ENCODE peak calls at places on chromosomes 7 and 10, in nine cellular contexts. O is AG09309, M is sigmoid colon, B is astrocyte, Z is WERI-Rb-1, I is psoas muscle, F is colonic mucosa, T is brain microvascular endothelial cell, G is cardiac fibroblast. U is an unnamed sample.

GRCh38 chr7:131618391-131618790 is 62.0 kb upstream of the PODXL start:
- DNase-seq in O (no peak), M (no peak), B (no peak), Z (no peak), I (no peak), F (no peak), T (no peak), G (no peak), U (no peak)

GRCh38 chr7:87507446-87507845 is 32.0 kb upstream of the ABCB4 start:
- DNase-seq in O (no peak), M (no peak), B (no peak), Z (peak), I (no peak), F (no peak), T (no peak), G (no peak), U (peak)

GRCh38 chr10:86291616-86292340 is 74.8 kb downstream of the GRID1 start:
- DNase-seq in O (no peak), M (peak), B (no peak), Z (peak), I (no peak), F (peak), T (no peak), G (no peak), U (no peak)

GRCh38 chr10:83725567-83725966 is 413.7 kb upstream of the GHITM start:
- DNase-seq in O (no peak), M (no peak), B (no peak), Z (no peak), I (no peak), F (no peak), T (no peak), G (no peak), U (no peak)

GRCh38 chr7:47807126-47807525 is 141.1 kb downstream of the PKD1L1 start:
- DNase-seq in O (no peak), M (no peak), B (no peak), Z (no peak), I (no peak), F (no peak), T (no peak), G (no peak), U (no peak)

GRCh38 chr7:129550673-129551360 is 48.5 kb downstream of the SMKR1 start:
- DNase-seq in O (peak), M (no peak), B (no peak), Z (no peak), I (no peak), F (no peak), T (no peak), G (no peak), U (peak)

GRCh38 chr10:80132299-80133139 is at the start of gene PLAC9:
- DNase-seq in O (no peak), M (peak), B (no peak), Z (no peak), I (peak), F (no peak), T (no peak), G (peak), U (peak)

GRCh38 chr10:26217396-26218105 is 977 bp downstream of the GAD2 start:
- DNase-seq in O (no peak), M (no peak), B (no peak), Z (no peak), I (no peak), F (no peak), T (no peak), G (no peak), U (no peak)

GRCh38 chr10:128009357-128009756 is 102.5 kb downstream of the PTPRE start:
- DNase-seq in O (no peak), M (peak), B (no peak), Z (no peak), I (no peak), F (no peak), T (no peak), G (no peak), U (no peak)

GRCh38 chr10:89392974-89393373 is 551 bp downstream of the IFIT1 start:
- DNase-seq in O (peak), M (peak), B (peak), Z (no peak), I (no peak), F (peak), T (peak), G (peak), U (peak)

GRCh38 chr10:93873427-93874115 is 20.2 kb upstream of the SLC35G1 start:
- DNase-seq in O (peak), M (no peak), B (peak), Z (no peak), I (no peak), F (no peak), T (peak), G (peak), U (peak)

GRCh38 chr7:136976504-136977251 is 108.2 kb downstream of the CHRM2 start:
- DNase-seq in O (no peak), M (no peak), B (no peak), Z (no peak), I (no peak), F (no peak), T (no peak), G (no peak), U (peak)

GRCh38 chr7:73964786-73965185 is 63.2 kb upstream of the ELN start:
- DNase-seq in O (no peak), M (no peak), B (no peak), Z (no peak), I (no peak), F (no peak), T (no peak), G (no peak), U (no peak)

GRCh38 chr10:122348512-122348911 is 26.0 kb upstream of the PLEKHA1 start:
- DNase-seq in O (no peak), M (no peak), B (peak), Z (peak), I (no peak), F (no peak), T (no peak), G (no peak), U (no peak)

GRCh38 chr7:70520604-70521003 is 611.3 kb upstream of the GALNT17 start:
- DNase-seq in O (no peak), M (no peak), B (peak), Z (no peak), I (no peak), F (no peak), T (peak), G (no peak), U (no peak)

GRCh38 chr10:108112218-108112617 is 947.7 kb upstream of the SORCS1 start:
- DNase-seq in O (no peak), M (no peak), B (no peak), Z (no peak), I (no peak), F (no peak), T (no peak), G (peak), U (no peak)

GRCh38 chr7:45897042-45897690 is 8.9 kb downstream of the IGFBP1 start:
- DNase-seq in O (peak), M (no peak), B (peak), Z (no peak), I (no peak), F (no peak), T (peak), G (peak), U (peak)

GRCh38 chr7:24825931-24826661 is 68.8 kb upstream of the GSDME start:
- DNase-seq in O (no peak), M (no peak), B (peak), Z (no peak), I (no peak), F (peak), T (peak), G (peak), U (no peak)

GRCh38 chr10:94706089-94706488 is 22.6 kb downstream of the CYP2C18 start:
- DNase-seq in O (no peak), M (no peak), B (no peak), Z (no peak), I (no peak), F (no peak), T (no peak), G (no peak), U (no peak)

GRCh38 chr7:47330561-47331178 is 251.2 kb downstream of the TNS3 start:
- DNase-seq in O (no peak), M (no peak), B (no peak), Z (no peak), I (no peak), F (no peak), T (no peak), G (no peak), U (no peak)

GRCh38 chr10:110914411-110914810 is 4.6 kb downstream of the BBIP1 start:
- DNase-seq in O (no peak), M (no peak), B (peak), Z (no peak), I (no peak), F (no peak), T (no peak), G (no peak), U (peak)

GRCh38 chr7:111900283-111900682 is 305.9 kb downstream of the DOCK4 start:
- DNase-seq in O (no peak), M (no peak), B (no peak), Z (no peak), I (no peak), F (no peak), T (no peak), G (no peak), U (no peak)

GRCh38 chr7:116271980-116272886 is 61.9 kb downstream of the TES start:
- DNase-seq in O (peak), M (peak), B (peak), Z (no peak), I (peak), F (peak), T (peak), G (peak), U (peak)

DNA sequence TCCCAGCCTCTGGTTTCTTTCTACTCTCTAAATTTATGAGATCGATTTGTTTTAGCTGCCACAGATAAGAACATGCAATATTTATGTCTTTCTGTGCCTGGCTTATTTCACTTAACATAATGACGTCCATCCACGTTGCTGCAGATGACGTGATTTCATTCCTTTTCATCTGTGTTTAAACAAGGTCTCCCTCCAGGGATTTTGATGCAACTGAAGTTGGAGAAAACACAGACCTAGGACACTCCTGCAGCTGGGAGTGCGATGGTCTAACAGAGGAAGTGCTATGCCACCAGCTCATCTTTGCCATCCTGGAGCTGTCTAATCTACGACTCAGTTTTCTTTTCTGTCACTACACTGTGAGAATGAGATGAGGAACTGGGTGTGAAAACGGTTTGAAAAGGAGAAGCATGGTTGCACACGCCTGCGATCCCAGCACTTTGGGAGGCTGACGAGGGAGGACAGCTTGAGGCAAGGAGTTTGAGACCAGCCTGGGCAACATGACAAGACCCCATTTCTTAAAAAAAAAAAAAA is 1.5 kb upstream of the KCTD7 start:
- DNase-seq in O (no peak), M (peak), B (no peak), Z (no peak), I (no peak), F (no peak), T (no peak), G (peak), U (no peak)
- H3K4me3 ChIP-seq in O (no peak), M (peak), B (no peak), Z (no peak), I (peak), F (no peak), T (no peak), G (no peak), U (no peak)

GRCh38 chr7:55173671-55174070 is 154.9 kb downstream of the EGFR start:
- DNase-seq in O (no peak), M (no peak), B (no peak), Z (no peak), I (peak), F (no peak), T (no peak), G (no peak), U (no peak)
- TF ChIP-seq CTCF in O (no peak), M (no peak), B (no peak), Z (peak), I (no peak), F (no peak), T (peak), G (no peak), U (no peak)

GRCh38 chr10:96046546-96046945 is 3.2 kb downstream of the CCNJ start:
- DNase-seq in O (no peak), M (no peak), B (no peak), Z (no peak), I (no peak), F (no peak), T (no peak), G (no peak), U (no peak)

GRCh38 chr10:96043157-96043894 is at the start of gene CCNJ:
- DNase-seq in O (peak), M (peak), B (peak), Z (peak), I (peak), F (peak), T (peak), G (peak), U (peak)

GRCh38 chr10:96043895-96044580 is 655 bp downstream of the CCNJ start:
- DNase-seq in O (no peak), M (peak), B (peak), Z (peak), I (peak), F (peak), T (peak), G (peak), U (peak)

GRCh38 chr10:96047004-96047649 is 3.7 kb downstream of the CCNJ start:
- DNase-seq in O (no peak), M (no peak), B (no peak), Z (no peak), I (no peak), F (no peak), T (no peak), G (peak), U (no peak)

GRCh38 chr10:96044686-96045085 is 1.3 kb downstream of the CCNJ start:
- DNase-seq in O (peak), M (no peak), B (peak), Z (no peak), I (no peak), F (peak), T (peak), G (peak), U (peak)
- H3K4me3 ChIP-seq in O (peak), M (peak), B (peak), Z (peak), I (peak), F (peak), T (peak), G (peak), U (peak)

GRCh38 chr10:75910032-75910431 is 478.6 kb downstream of the LRMDA start:
- DNase-seq in O (peak), M (no peak), B (peak), Z (no peak), I (no peak), F (no peak), T (peak), G (peak), U (peak)
- TF ChIP-seq CTCF in O (peak), M (peak), B (peak), Z (peak), I (peak), F (peak), T (peak), G (peak), U (peak)

DNA sequence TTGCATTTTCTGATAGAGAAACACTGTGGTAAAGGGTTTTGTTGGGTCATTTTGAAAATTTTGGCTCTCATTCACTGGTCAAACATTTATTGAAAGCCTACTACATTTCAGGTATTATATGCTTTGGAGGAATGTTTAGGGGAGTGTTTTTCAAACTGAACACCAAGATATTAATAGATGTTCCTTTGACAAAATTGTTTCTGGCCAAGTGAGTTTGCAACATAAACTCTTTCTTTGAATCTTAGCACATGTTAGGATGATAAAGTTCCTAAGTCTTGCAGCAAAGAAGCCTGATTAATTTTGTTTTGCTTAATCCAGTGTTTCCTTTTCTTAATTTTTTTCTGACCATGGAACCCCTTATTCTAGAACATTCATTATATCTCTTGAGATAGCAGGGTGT is 232.5 kb upstream of the PHYHIPL start:
- DNase-seq in O (no peak), M (no peak), B (no peak), Z (no peak), I (no peak), F (no peak), T (no peak), G (no peak), U (no peak)
- H3K4me3 ChIP-seq in O (no peak), M (no peak), B (no peak), Z (no peak), I (no peak), F (no peak), T (no peak), G (no peak), U (no peak)

GRCh38 chr7:6106140-6106904 is 75.1 kb downstream of the ANKRD61 start:
- DNase-seq in O (peak), M (peak), B (peak), Z (peak), I (no peak), F (peak), T (peak), G (peak), U (no peak)
- TF ChIP-seq CTCF in O (peak), M (no peak), B (no peak), Z (peak), I (peak), F (no peak), T (peak), G (peak), U (no peak)

GRCh38 chr10:11326241-11326640 is 285.2 kb downstream of the USP6NL start:
- DNase-seq in O (no peak), M (no peak), B (no peak), Z (no peak), I (no peak), F (no peak), T (no peak), G (no peak), U (no peak)

GRCh38 chr10:11324761-11325321 is 286.6 kb downstream of the USP6NL start:
- DNase-seq in O (no peak), M (no peak), B (no peak), Z (no peak), I (no peak), F (no peak), T (no peak), G (no peak), U (no peak)

GRCh38 chr10:11326919-11327318 is 284.5 kb downstream of the USP6NL start:
- DNase-seq in O (no peak), M (no peak), B (no peak), Z (no peak), I (no peak), F (no peak), T (no peak), G (no peak), U (no peak)

GRCh38 chr10:11328264-11329054 is 283.0 kb downstream of the USP6NL start:
- DNase-seq in O (no peak), M (no peak), B (no peak), Z (no peak), I (peak), F (no peak), T (no peak), G (peak), U (peak)

GRCh38 chr10:11325817-11326216 is 285.6 kb downstream of the USP6NL start:
- DNase-seq in O (no peak), M (no peak), B (peak), Z (no peak), I (no peak), F (no peak), T (peak), G (peak), U (peak)
- H3K4me3 ChIP-seq in O (no peak), M (no peak), B (no peak), Z (no peak), I (no peak), F (no peak), T (no peak), G (no peak), U (no peak)

GRCh38 chr7:95373323-95373722 is 22.9 kb downstream of the PON3 start:
- DNase-seq in O (no peak), M (no peak), B (no peak), Z (no peak), I (no peak), F (no peak), T (no peak), G (no peak), U (no peak)
- TF ChIP-seq CTCF in O (no peak), M (no peak), B (no peak), Z (no peak), I (no peak), F (no peak), T (no peak), G (no peak), U (no peak)

GRCh38 chr7:127254163-127254684 is 1.5 kb upstream of the GRM8 start:
- DNase-seq in O (no peak), M (no peak), B (no peak), Z (no peak), I (no peak), F (no peak), T (no peak), G (no peak), U (no peak)

GRCh38 chr7:127251458-127252379 is 1.0 kb downstream of the GRM8 start:
- DNase-seq in O (no peak), M (no peak), B (no peak), Z (peak), I (peak), F (peak), T (no peak), G (no peak), U (peak)

GRCh38 chr7:127252736-127253288 is at the start of gene GRM8:
- DNase-seq in O (no peak), M (peak), B (peak), Z (peak), I (peak), F (peak), T (peak), G (peak), U (peak)

GRCh38 chr7:127252380-127252718 is 392 bp downstream of the GRM8 start:
- DNase-seq in O (no peak), M (no peak), B (no peak), Z (peak), I (no peak), F (no peak), T (no peak), G (no peak), U (no peak)

GRCh38 chr7:127253289-127254162 is 785 bp upstream of the GRM8 start:
- DNase-seq in O (no peak), M (peak), B (peak), Z (peak), I (peak), F (peak), T (peak), G (peak), U (peak)
- H3K4me3 ChIP-seq in O (peak), M (peak), B (peak), Z (peak), I (peak), F (peak), T (peak), G (peak), U (peak)

U was measured in foreskin fibroblast.